ENCODE peak calls at places on chromosomes 11 and 22, in four cellular contexts. Q is ovary, J is aorta, M is mesendoderm. X is an unnamed sample.

GRCh38 chr11:32830796-32831195 is 1.1 kb downstream of the PRRG4 start:
- DNase-seq in M (no peak), Q (no peak), J (no peak), X (no peak)

GRCh38 chr22:29907753-29908515 is 25.0 kb downstream of the MTMR3 start:
- DNase-seq in J (peak), Q (peak), M (peak), X (no peak)

GRCh38 chr22:32814289-32814865 is 12.9 kb downstream of the TIMP3 start:
- DNase-seq in J (no peak), Q (no peak), M (no peak), X (no peak)

GRCh38 chr22:49433044-49433443 is 394.6 kb downstream of the BRD1 start:
- DNase-seq in J (no peak), Q (no peak), M (no peak), X (no peak)

GRCh38 chr11:87185228-87185627 is 147.5 kb downstream of the TMEM135 start:
- DNase-seq in Q (no peak), M (no peak), J (no peak), X (no peak)

GRCh38 chr11:102367364-102367763 is 20.4 kb downstream of the BIRC2 start:
- DNase-seq in J (no peak), Q (no peak), M (no peak), X (no peak)

GRCh38 chr22:29219881-29220670 is 14.4 kb downstream of the EMID1 start:
- DNase-seq in Q (no peak), J (peak), M (no peak), X (no peak)

GRCh38 chr11:126628450-126628789 is 272.9 kb downstream of the ST3GAL4 start:
- DNase-seq in Q (no peak), M (no peak), J (no peak), X (no peak)

GRCh38 chr11:36619502-36619901 is 21.5 kb upstream of the RAG2 start:
- DNase-seq in J (no peak), M (peak), Q (no peak), X (no peak)

GRCh38 chr11:61071208-61071681 is 31.0 kb upstream of the CD5 start:
- DNase-seq in J (no peak), M (no peak), Q (no peak), X (peak)

GRCh38 chr11:19876750-19877149 is 164.1 kb downstream of the NAV2 start:
- DNase-seq in Q (no peak), J (no peak), M (no peak), X (no peak)

GRCh38 chr11:91761406-91762027 is 463.1 kb upstream of the FAT3 start:
- DNase-seq in J (no peak), Q (no peak), M (no peak), X (no peak)

GRCh38 chr11:73333173-73333572 is 25.1 kb downstream of the ARHGEF17 start:
- DNase-seq in J (no peak), Q (no peak), M (no peak), X (no peak)
- H3K27ac ChIP-seq in J (peak), Q (peak), M (no peak), X (no peak)

GRCh38 chr11:121426476-121427454 is 25.3 kb upstream of the SORL1 start:
- DNase-seq in M (peak), J (peak), Q (peak), X (no peak)
- H3K4me3 ChIP-seq in M (peak), J (peak), Q (peak), X (peak)

GRCh38 chr11:132717824-132718223 is 814.5 kb downstream of the OPCML start:
- DNase-seq in J (no peak), M (no peak), Q (no peak), X (no peak)

GRCh38 chr11:132721526-132721925 is 810.8 kb downstream of the OPCML start:
- DNase-seq in Q (no peak), J (no peak), M (no peak), X (no peak)

GRCh38 chr11:132716037-132716436 is 816.3 kb downstream of the OPCML start:
- DNase-seq in M (peak), Q (no peak), J (no peak), X (no peak)

GRCh38 chr11:132719684-132720083 is 812.6 kb downstream of the OPCML start:
- DNase-seq in M (no peak), J (no peak), Q (no peak), X (no peak)

DNA sequence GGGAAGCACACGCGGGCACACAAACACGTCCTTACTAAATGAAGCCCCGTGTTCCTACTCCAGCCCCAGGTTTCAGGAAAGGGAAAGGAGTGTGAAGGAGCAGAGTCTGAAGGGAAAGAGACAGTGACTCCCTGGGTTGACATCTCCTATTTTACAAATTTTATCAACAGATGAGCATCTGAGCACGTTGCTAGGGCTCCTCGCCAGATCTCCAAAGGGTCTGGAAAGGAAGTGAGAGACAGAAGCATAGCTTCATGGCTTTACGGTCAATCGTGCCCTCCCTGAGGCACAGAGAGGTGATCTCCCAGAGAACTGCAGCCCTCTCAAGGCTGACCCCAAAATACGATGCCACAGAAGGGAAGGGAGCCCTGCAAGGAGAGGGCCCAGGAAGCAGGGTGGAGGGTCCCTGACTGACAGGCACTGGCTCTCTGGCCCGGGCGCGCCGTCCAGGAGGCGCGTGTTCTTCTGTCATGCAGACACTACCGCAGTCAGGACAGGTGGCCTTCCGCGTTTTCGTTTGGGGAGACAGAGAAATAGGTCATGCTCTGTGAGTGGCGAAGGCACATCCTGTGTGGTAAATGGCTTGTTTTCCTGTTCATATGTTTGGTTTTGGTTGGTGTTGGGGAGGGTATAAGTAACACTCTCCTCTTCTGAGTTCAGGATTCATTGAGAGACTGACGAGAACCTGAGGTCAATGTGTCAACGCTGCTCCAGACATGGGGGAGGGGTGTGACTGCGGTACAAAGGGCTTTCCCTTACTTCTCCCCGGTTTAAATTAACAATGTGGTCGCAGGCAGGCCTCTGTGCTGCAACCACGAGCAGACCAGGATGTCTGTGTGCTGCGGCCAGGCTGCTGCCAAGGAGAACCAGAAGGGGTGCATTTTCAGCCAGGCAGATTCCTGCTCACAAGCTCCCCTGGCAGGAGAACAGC is 813.3 kb downstream of the OPCML start:
- DNase-seq in Q (no peak), J (no peak), M (peak), X (peak)
- H3K27ac ChIP-seq in Q (no peak), J (no peak), M (no peak), X (no peak)

GRCh38 chr11:111937859-111938258 is 716 bp downstream of the DIXDC1 start:
- DNase-seq in M (peak), J (no peak), Q (no peak), X (no peak)
- H3K4me3 ChIP-seq in M (peak), J (no peak), Q (peak), X (no peak)

GRCh38 chr22:42623756-42624446 is 9.2 kb upstream of the POLDIP3 start:
- DNase-seq in Q (no peak), J (no peak), M (no peak), X (no peak)

GRCh38 chr22:42624551-42625106 is 9.9 kb upstream of the POLDIP3 start:
- DNase-seq in M (no peak), J (no peak), Q (no peak), X (no peak)

GRCh38 chr22:42626951-42627625 is 12.4 kb upstream of the POLDIP3 start:
- DNase-seq in J (no peak), Q (no peak), M (no peak), X (no peak)

GRCh38 chr22:42626431-42626830 is 11.7 kb upstream of the POLDIP3 start:
- DNase-seq in J (no peak), Q (no peak), M (no peak), X (no peak)

DNA sequence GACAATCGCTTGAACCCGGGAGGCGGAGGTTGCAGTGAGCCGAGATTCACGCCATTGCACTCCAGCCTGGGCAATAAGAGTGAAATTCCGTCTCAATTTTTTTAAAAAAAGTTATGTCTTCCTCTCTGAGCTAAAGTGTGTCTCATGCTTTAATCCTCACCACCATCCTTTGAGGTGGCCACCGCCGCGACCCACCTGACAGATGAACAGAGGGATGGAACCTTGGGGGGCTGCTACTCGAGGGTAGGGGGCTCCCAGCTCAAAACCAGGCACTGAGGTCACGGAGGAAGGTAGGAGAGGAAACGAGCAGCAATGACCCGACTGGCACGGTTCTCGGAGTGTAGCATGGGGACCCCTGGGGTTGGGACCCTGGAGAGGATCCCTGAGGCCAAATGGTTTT is 10.7 kb upstream of the POLDIP3 start:
- DNase-seq in M (no peak), J (no peak), Q (no peak), X (no peak)
- H3K27ac ChIP-seq in M (no peak), J (no peak), Q (no peak), X (no peak)

DNA sequence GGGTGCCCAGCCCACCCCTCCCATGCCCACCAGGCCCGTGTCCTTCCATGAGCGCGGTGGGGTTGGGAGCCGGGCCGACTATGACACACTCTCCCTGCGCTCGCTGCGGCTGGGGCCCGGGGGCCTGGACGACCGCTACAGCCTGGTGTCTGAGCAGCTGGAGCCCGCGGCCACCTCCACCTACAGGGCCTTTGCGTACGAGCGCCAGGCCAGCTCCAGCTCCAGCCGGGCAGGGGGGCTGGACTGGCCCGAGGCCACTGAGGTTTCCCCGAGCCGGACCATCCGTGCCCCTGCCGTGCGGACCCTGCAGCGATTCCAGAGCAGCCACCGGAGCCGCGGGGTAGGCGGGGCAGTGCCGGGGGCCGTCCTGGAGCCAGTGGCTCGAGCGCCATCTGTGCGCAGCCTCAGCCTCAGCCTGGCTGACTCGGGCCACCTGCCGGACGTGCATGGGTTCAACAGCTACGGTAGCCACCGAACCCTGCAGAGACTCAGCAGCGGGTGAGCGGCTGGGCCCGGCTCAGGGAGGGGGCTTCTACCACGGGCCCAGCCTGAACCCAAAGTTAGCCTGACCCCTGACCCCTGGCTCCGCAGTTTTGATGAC is 3.0 kb downstream of the PKP3 start:
- DNase-seq in J (peak), Q (peak), M (no peak), X (peak)
- H3K4me3 ChIP-seq in J (no peak), Q (peak), M (no peak), X (peak)

X was measured in effector memory CD4-positive, alpha-beta T cell.